ENCODE peak calls at places on chromosomes 5 and 9, in four cellular contexts. F, A, P and Q are unnamed samples.
A peak's percentile ranks its signal among the peaks of the same experiment; 100 is the strongest.

GRCh38 chr5:24621809-24622208 is 23.0 kb downstream of the CDH10 start:
- DNase-seq in F (no peak), P (peak; percentile 42), A (peak; percentile 16), Q (peak; percentile 18)

GRCh38 chr5:56699588-56699987 is 115.8 kb upstream of the MAP3K1 start:
- DNase-seq in F (no peak), A (no peak), P (no peak), Q (no peak)

GRCh38 chr5:179668404-179668803 is 12.4 kb downstream of the CBY3 start:
- DNase-seq in P (peak; percentile 45), F (peak; percentile 30), A (peak; percentile 50), Q (peak; percentile 29)

GRCh38 chr5:147560982-147561381 is 51.1 kb upstream of the DPYSL3 start:
- DNase-seq in A (no peak), P (no peak), F (no peak), Q (no peak)

GRCh38 chr5:117623042-117623815 is 1048.6 kb upstream of the SEMA6A start:
- DNase-seq in P (no peak), F (no peak), A (no peak), Q (no peak)

GRCh38 chr9:36781532-36781931 is 208.8 kb downstream of the MELK start:
- DNase-seq in A (no peak), P (no peak), F (peak; percentile 42), Q (no peak)

GRCh38 chr9:94804917-94805544 is 78.5 kb downstream of the AOPEP start:
- DNase-seq in A (no peak), P (no peak), F (peak; percentile 11), Q (no peak)

GRCh38 chr9:130897105-130897751 is 616 bp upstream of the QRFP start:
- DNase-seq in P (no peak), F (no peak), A (no peak), Q (no peak)

GRCh38 chr9:130331573-130331972 is 66.0 kb downstream of the HMCN2 start:
- DNase-seq in F (no peak), P (no peak), A (no peak), Q (peak; percentile 52)

GRCh38 chr9:113349434-113350337 is at the start of gene BSPRY:
- DNase-seq in A (peak; percentile 67), F (peak; percentile 57), P (peak; percentile 66), Q (peak; percentile 63)

GRCh38 chr9:114718801-114719221 is 36.8 kb upstream of the TEX48 start:
- DNase-seq in A (no peak), P (no peak), F (peak; percentile 46), Q (peak; percentile 45)

GRCh38 chr5:125257057-125257970 is 510.9 kb upstream of the ZNF608 start:
- DNase-seq in F (no peak), A (no peak), P (no peak), Q (no peak)

GRCh38 chr5:101860563-101860962 is 435.5 kb downstream of the SLCO4C1 start:
- DNase-seq in P (no peak), F (no peak), A (no peak), Q (no peak)

GRCh38 chr5:153043876-153044275 is 446.6 kb upstream of the GRIA1 start:
- DNase-seq in F (no peak), P (no peak), A (no peak), Q (no peak)

GRCh38 chr9:93898026-93898425 is 57.1 kb downstream of the BARX1 start:
- DNase-seq in F (no peak), A (peak; percentile 2), P (peak; percentile 11), Q (no peak)

GRCh38 chr5:135211791-135212190 is 177.8 kb upstream of the PITX1 start:
- DNase-seq in F (no peak), A (no peak), P (peak; percentile 3), Q (peak; percentile 1)